ENCODE peak calls at places on chromosomes 12 and 14, in eight cellular contexts. One of them, this sample, is unnamed.

GRCh38 chr14:104724407-104724980 is 465 bp downstream of the ADSS1 start:
- DNase-seq in ELF-1: no peak
- DNase-seq in stimulated activated CD4-positive, alpha-beta T cell treated with anti-CD3 and anti-CD28 coated beads, Interleukin-4, amount 100 ng/mL, for 48 hours: no peak
- DNase-seq in germinal center: no peak
- DNase-seq in foreskin fibroblast: no peak
- DNase-seq in midbrain: no peak
- DNase-seq in CD8-positive, alpha-beta memory T cell: no peak
- DNase-seq in colonic mucosa: peak; percentile 63
- DNase-seq in this sample: no peak

GRCh38 chr12:33488036-33488435 is 48.4 kb upstream of the SYT10 start:
- DNase-seq in colonic mucosa: no peak
- DNase-seq in foreskin fibroblast: no peak
- DNase-seq in CD8-positive, alpha-beta memory T cell: no peak
- DNase-seq in stimulated activated CD4-positive, alpha-beta T cell treated with anti-CD3 and anti-CD28 coated beads, Interleukin-4, amount 100 ng/mL, for 48 hours: no peak
- DNase-seq in midbrain: no peak
- DNase-seq in germinal center: no peak
- DNase-seq in ELF-1: no peak
- DNase-seq in this sample: no peak

GRCh38 chr12:118983147-118983824 is 1.9 kb downstream of the SRRM4 start:
- DNase-seq in ELF-1: no peak
- DNase-seq in foreskin fibroblast: no peak
- DNase-seq in midbrain: no peak
- DNase-seq in colonic mucosa: no peak
- DNase-seq in CD8-positive, alpha-beta memory T cell: no peak
- DNase-seq in stimulated activated CD4-positive, alpha-beta T cell treated with anti-CD3 and anti-CD28 coated beads, Interleukin-4, amount 100 ng/mL, for 48 hours: no peak
- DNase-seq in germinal center: no peak
- DNase-seq in this sample: no peak

GRCh38 chr14:59278111-59278510 is 89.6 kb downstream of the DAAM1 start:
- DNase-seq in colonic mucosa: no peak
- DNase-seq in stimulated activated CD4-positive, alpha-beta T cell treated with anti-CD3 and anti-CD28 coated beads, Interleukin-4, amount 100 ng/mL, for 48 hours: no peak
- DNase-seq in foreskin fibroblast: peak; percentile 92
- DNase-seq in midbrain: no peak
- DNase-seq in CD8-positive, alpha-beta memory T cell: no peak
- DNase-seq in ELF-1: no peak
- DNase-seq in germinal center: no peak
- DNase-seq in this sample: no peak

GRCh38 chr12:109767456-109767855 is 53.8 kb downstream of the FAM222A start:
- DNase-seq in colonic mucosa: no peak
- DNase-seq in foreskin fibroblast: no peak
- DNase-seq in stimulated activated CD4-positive, alpha-beta T cell treated with anti-CD3 and anti-CD28 coated beads, Interleukin-4, amount 100 ng/mL, for 48 hours: no peak
- DNase-seq in midbrain: no peak
- DNase-seq in germinal center: no peak
- DNase-seq in ELF-1: no peak
- DNase-seq in CD8-positive, alpha-beta memory T cell: no peak
- DNase-seq in this sample: no peak

GRCh38 chr12:131914179-131914702 is 14.8 kb upstream of the PUS1 start:
- DNase-seq in CD8-positive, alpha-beta memory T cell: no peak
- DNase-seq in ELF-1: no peak
- DNase-seq in germinal center: no peak
- DNase-seq in midbrain: no peak
- DNase-seq in foreskin fibroblast: no peak
- DNase-seq in stimulated activated CD4-positive, alpha-beta T cell treated with anti-CD3 and anti-CD28 coated beads, Interleukin-4, amount 100 ng/mL, for 48 hours: no peak
- DNase-seq in colonic mucosa: no peak
- DNase-seq in this sample: no peak

GRCh38 chr12:107320031-107320928 is 226.9 kb upstream of the CRY1 start:
- DNase-seq in foreskin fibroblast: peak; percentile 73
- DNase-seq in CD8-positive, alpha-beta memory T cell: peak; percentile 89
- DNase-seq in midbrain: no peak
- DNase-seq in ELF-1: peak; percentile 78
- DNase-seq in colonic mucosa: peak; percentile 44
- DNase-seq in stimulated activated CD4-positive, alpha-beta T cell treated with anti-CD3 and anti-CD28 coated beads, Interleukin-4, amount 100 ng/mL, for 48 hours: peak; percentile 78
- DNase-seq in germinal center: no peak
- DNase-seq in this sample: no peak

GRCh38 chr12:119671070-119671469 is 3.1 kb downstream of the PRKAB1 start:
- DNase-seq in ELF-1: no peak
- DNase-seq in midbrain: no peak
- DNase-seq in colonic mucosa: no peak
- DNase-seq in stimulated activated CD4-positive, alpha-beta T cell treated with anti-CD3 and anti-CD28 coated beads, Interleukin-4, amount 100 ng/mL, for 48 hours: no peak
- DNase-seq in foreskin fibroblast: no peak
- DNase-seq in germinal center: no peak
- DNase-seq in CD8-positive, alpha-beta memory T cell: no peak
- DNase-seq in this sample: no peak

GRCh38 chr12:15928870-15929571 is 17.9 kb downstream of the DERA start:
- DNase-seq in midbrain: peak; percentile 31
- DNase-seq in colonic mucosa: no peak
- DNase-seq in ELF-1: no peak
- DNase-seq in stimulated activated CD4-positive, alpha-beta T cell treated with anti-CD3 and anti-CD28 coated beads, Interleukin-4, amount 100 ng/mL, for 48 hours: no peak
- DNase-seq in foreskin fibroblast: no peak
- DNase-seq in germinal center: no peak
- DNase-seq in CD8-positive, alpha-beta memory T cell: no peak
- DNase-seq in this sample: no peak

This sample was measured in OCI-LY7.